ENCODE peak calls at places on chromosome 5, in six cellular contexts. C, Z, V, T, B and Y are unnamed samples.

GRCh38 chr5:80975065-80975464 is 14.9 kb downstream of the RASGRF2 start:
- DNase-seq in C (no peak), Z (no peak), V (no peak), T (no peak), B (no peak), Y (no peak)

GRCh38 chr5:104513194-104513602 is 950.6 kb upstream of the NUDT12 start:
- DNase-seq in C (peak), Z (no peak), V (no peak), T (no peak), B (peak), Y (peak)

GRCh38 chr5:115977988-115978387 is 15.7 kb downstream of the LVRN start:
- DNase-seq in C (no peak), Z (no peak), V (no peak), T (no peak), B (peak), Y (no peak)

GRCh38 chr5:81232449-81233079 is 558 bp upstream of the CKMT2 start:
- DNase-seq in C (no peak), Z (no peak), V (peak), T (peak), B (no peak), Y (no peak)

GRCh38 chr5:128579669-128580068 is 41.6 kb upstream of the FBN2 start:
- DNase-seq in C (no peak), Z (no peak), V (no peak), T (no peak), B (peak), Y (no peak)

GRCh38 chr5:136188859-136189258 is 4.1 kb downstream of the SMIM32 start:
- DNase-seq in C (no peak), Z (no peak), V (peak), T (no peak), B (no peak), Y (no peak)

GRCh38 chr5:132750471-132751230 is 3.4 kb downstream of the CCNI2 start:
- DNase-seq in C (no peak), Z (no peak), V (no peak), T (no peak), B (no peak), Y (no peak)

GRCh38 chr5:42701660-42702059 is 55.0 kb upstream of the CCDC152 start:
- DNase-seq in C (no peak), Z (no peak), V (no peak), T (no peak), B (no peak), Y (no peak)

GRCh38 chr5:173764321-173765029 is 123.7 kb upstream of the CPEB4 start:
- DNase-seq in C (peak), Z (no peak), V (peak), T (peak), B (peak), Y (peak)

GRCh38 chr5:76942581-76942980 is 10.3 kb upstream of the CRHBP start:
- DNase-seq in C (no peak), Z (no peak), V (no peak), T (no peak), B (peak), Y (no peak)

GRCh38 chr5:29214821-29215220 is 1978.7 kb upstream of the CDH6 start:
- DNase-seq in C (no peak), Z (no peak), V (no peak), T (no peak), B (no peak), Y (no peak)

GRCh38 chr5:91946870-91947269 is 563.8 kb upstream of the ARRDC3 start:
- DNase-seq in C (no peak), Z (no peak), V (no peak), T (no peak), B (no peak), Y (no peak)

GRCh38 chr5:179258001-179258921 is 87.0 kb downstream of the ADAMTS2 start:
- DNase-seq in C (no peak), Z (no peak), V (peak), T (no peak), B (no peak), Y (no peak)